ENCODE peak calls at places on chromosome 6, in seven cellular contexts. G is esophagus squamous epithelium, A is fibroblast of villous mesenchyme, S is tibial artery, E is RWPE1, K is omental fat pad, B is heart left ventricle. M is an unnamed sample.

GRCh38 chr6:24064106-24064505 is 61.9 kb upstream of the NRSN1 start:
- DNase-seq in G (no peak), A (peak; percentile 18), S (no peak), E (no peak), K (no peak), B (no peak), M (no peak)

GRCh38 chr6:46606318-46606717 is 46.3 kb downstream of the CYP39A1 start:
- DNase-seq in G (no peak), A (no peak), S (no peak), E (no peak), K (no peak), B (no peak), M (no peak)

GRCh38 chr6:63964347-63964746 is 328.7 kb downstream of the PHF3 start:
- DNase-seq in G (no peak), A (no peak), S (no peak), E (no peak), K (no peak), B (no peak), M (no peak)

GRCh38 chr6:36285187-36285612 is 15.3 kb downstream of the PNPLA1 start:
- DNase-seq in G (no peak), A (no peak), S (no peak), E (no peak), K (no peak), B (no peak), M (no peak)

GRCh38 chr6:35050291-35050987 is 90.7 kb downstream of the TCP11 start:
- DNase-seq in G (no peak), A (peak; percentile 23), S (peak; percentile 63), E (no peak), K (no peak), B (peak; percentile 30), M (no peak)

GRCh38 chr6:24981385-24981758 is 45.6 kb upstream of the RIPOR2 start:
- DNase-seq in G (no peak), A (no peak), S (no peak), E (no peak), K (no peak), B (no peak), M (no peak)

GRCh38 chr6:37845930-37846329 is 26.4 kb downstream of the ZFAND3 start:
- DNase-seq in G (no peak), A (no peak), S (no peak), E (no peak), K (no peak), B (no peak), M (no peak)

GRCh38 chr6:137883400-137883888 is 16.4 kb downstream of the TNFAIP3 start:
- DNase-seq in G (no peak), A (no peak), S (no peak), E (no peak), K (no peak), B (no peak), M (no peak)

GRCh38 chr6:29647927-29648642 is 8.8 kb upstream of the MOG start:
- DNase-seq in G (no peak), A (peak; percentile 46), S (no peak), E (peak; percentile 64), K (no peak), B (no peak), M (no peak)

GRCh38 chr6:50791900-50792508 is 26.7 kb upstream of the TFAP2B start:
- DNase-seq in G (no peak), A (peak; percentile 17), S (no peak), E (peak; percentile 45), K (no peak), B (no peak), M (no peak)

GRCh38 chr6:47419621-47420020 is 58.0 kb upstream of the CD2AP start:
- DNase-seq in G (no peak), A (no peak), S (no peak), E (no peak), K (no peak), B (no peak), M (no peak)

GRCh38 chr6:29926795-29927427 is 15.4 kb upstream of the HLA-A start:
- DNase-seq in G (peak; percentile 42), A (peak; percentile 80), S (peak; percentile 83), E (peak; percentile 27), K (no peak), B (peak; percentile 69), M (no peak)

GRCh38 chr6:89689732-89690131 is 51.2 kb upstream of the LYRM2 start:
- DNase-seq in G (no peak), A (no peak), S (no peak), E (no peak), K (no peak), B (peak; percentile 34), M (no peak)

GRCh38 chr6:6179858-6180257 is 140.6 kb downstream of the F13A1 start:
- DNase-seq in G (no peak), A (no peak), S (no peak), E (no peak), K (no peak), B (no peak), M (no peak)

GRCh38 chr6:126914172-126914571 is 204.3 kb upstream of the RSPO3 start:
- DNase-seq in G (no peak), A (no peak), S (no peak), E (no peak), K (no peak), B (no peak), M (no peak)

GRCh38 chr6:134452901-134453300 is 135.0 kb upstream of the SGK1 start:
- DNase-seq in G (no peak), A (no peak), S (no peak), E (peak; percentile 25), K (no peak), B (no peak), M (no peak)

GRCh38 chr6:101830501-101831031 is 437.1 kb downstream of the GRIK2 start:
- DNase-seq in G (no peak), A (no peak), S (no peak), E (no peak), K (no peak), B (no peak), M (no peak)

GRCh38 chr6:551829-552350 is 105.0 kb downstream of the HUS1B start:
- DNase-seq in G (no peak), A (no peak), S (no peak), E (no peak), K (no peak), B (no peak), M (no peak)

GRCh38 chr6:548091-548490 is 108.8 kb downstream of the HUS1B start:
- DNase-seq in G (no peak), A (no peak), S (no peak), E (no peak), K (no peak), B (no peak), M (no peak)

GRCh38 chr6:548517-548916 is 108.4 kb downstream of the HUS1B start:
- DNase-seq in G (no peak), A (no peak), S (no peak), E (no peak), K (no peak), B (no peak), M (no peak)

GRCh38 chr6:549901-550300 is 107.0 kb downstream of the HUS1B start:
- DNase-seq in G (no peak), A (no peak), S (no peak), E (no peak), K (no peak), B (no peak), M (no peak)

DNA sequence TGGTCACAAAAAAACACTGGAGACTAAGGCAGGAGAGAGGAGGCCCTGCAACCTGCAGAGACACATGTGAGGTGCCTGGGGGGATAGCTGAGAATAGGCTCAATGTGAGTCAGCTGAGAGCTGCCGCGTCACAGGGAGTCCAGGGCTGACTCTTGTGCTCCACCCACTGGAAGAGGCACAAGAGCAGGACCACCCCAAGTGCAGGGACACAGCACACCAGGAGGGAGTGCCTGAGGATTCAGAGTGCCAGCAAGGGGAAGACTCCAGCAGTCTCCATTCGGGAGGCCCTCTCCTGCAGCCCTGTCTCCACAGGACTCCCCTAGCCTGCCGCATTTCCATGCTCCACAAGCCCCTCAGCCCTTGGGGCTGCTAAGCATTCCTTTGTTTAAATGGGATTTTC is 105.5 kb downstream of the HUS1B start:
- DNase-seq in G (no peak), A (peak; percentile 45), S (no peak), E (peak; percentile 73), K (no peak), B (no peak), M (no peak)
- TF ChIP-seq CTCF in G (no peak), A (no peak), S (no peak), E (no peak), K (no peak), B (peak; percentile 12), M (no peak)

GRCh38 chr6:42962096-42962495 is 1.5 kb downstream of the GNMT start:
- DNase-seq in G (no peak), A (no peak), S (no peak), E (no peak), K (no peak), B (no peak), M (no peak)

GRCh38 chr6:42963855-42964605 is 3.5 kb downstream of the GNMT start:
- DNase-seq in G (no peak), A (peak; percentile 60), S (no peak), E (no peak), K (no peak), B (no peak), M (peak; percentile 50)

GRCh38 chr6:42961020-42961470 is 491 bp downstream of the GNMT start:
- DNase-seq in G (no peak), A (no peak), S (no peak), E (no peak), K (no peak), B (no peak), M (no peak)

GRCh38 chr6:42963179-42963854 is 2.8 kb downstream of the GNMT start:
- DNase-seq in G (no peak), A (no peak), S (no peak), E (no peak), K (no peak), B (no peak), M (no peak)

GRCh38 chr6:42962502-42963178 is 2.1 kb downstream of the GNMT start:
- DNase-seq in G (no peak), A (no peak), S (no peak), E (no peak), K (no peak), B (no peak), M (no peak)
- TF ChIP-seq CTCF in G (no peak), A (no peak), S (no peak), E (no peak), K (no peak), B (no peak), M (no peak)

GRCh38 chr6:84926171-84926570 is 161.8 kb upstream of the TBX18 start:
- DNase-seq in G (no peak), A (no peak), S (no peak), E (peak; percentile 16), K (no peak), B (no peak), M (no peak)
- TF ChIP-seq CTCF in G (no peak), A (no peak), S (no peak), E (no peak), K (no peak), B (no peak), M (no peak)

GRCh38 chr6:136525586-136526195 is 24.5 kb downstream of the MAP7 start:
- DNase-seq in G (no peak), A (no peak), S (no peak), E (no peak), K (no peak), B (no peak), M (no peak)

GRCh38 chr6:136527831-136528230 is 22.4 kb downstream of the MAP7 start:
- DNase-seq in G (no peak), A (no peak), S (no peak), E (no peak), K (no peak), B (no peak), M (no peak)

GRCh38 chr6:136526937-136527336 is 23.3 kb downstream of the MAP7 start:
- DNase-seq in G (no peak), A (no peak), S (no peak), E (no peak), K (no peak), B (no peak), M (no peak)

GRCh38 chr6:136524936-136525413 is 25.2 kb downstream of the MAP7 start:
- DNase-seq in G (no peak), A (no peak), S (no peak), E (no peak), K (no peak), B (no peak), M (no peak)

GRCh38 chr6:136526196-136526930 is 23.9 kb downstream of the MAP7 start:
- DNase-seq in G (no peak), A (peak; percentile 54), S (peak; percentile 70), E (no peak), K (no peak), B (peak; percentile 55), M (no peak)
- TF ChIP-seq CTCF in G (no peak), A (peak; percentile 51), S (no peak), E (no peak), K (no peak), B (peak; percentile 24), M (no peak)

M was measured in D721Med.